ENCODE peak calls at places on chromosome 2, in eight cellular contexts. D is heart left ventricle, I is endodermal cell, B is psoas muscle, A is stomach, Z is cardiac muscle cell, M is upper lobe of right lung, F is ascending aorta. L is an unnamed sample. For H3K4me1 and H3K36me3, the result is how much of the 10 kb centered on the place peaks cover.

GRCh38 chr2:165428996-165429395 is 40.5 kb upstream of the CSRNP3 start:
- DNase-seq in D (no peak), I (no peak), B (no peak), A (no peak), Z (no peak), M (no peak), F (no peak), L (no peak)

GRCh38 chr2:186129767-186130581 is 356.1 kb upstream of the ZC3H15 start:
- DNase-seq in D (no peak), I (no peak), B (no peak), A (no peak), Z (peak), M (no peak), F (no peak), L (no peak)

GRCh38 chr2:234730066-234730640 is 221.7 kb upstream of the SH3BP4 start:
- DNase-seq in D (no peak), I (peak), B (no peak), A (no peak), Z (no peak), M (no peak), F (no peak), L (no peak)

GRCh38 chr2:228268756-228269155 is 87.3 kb upstream of the SPHKAP start:
- DNase-seq in D (no peak), I (no peak), B (no peak), A (no peak), Z (no peak), M (no peak), F (no peak), L (no peak)

GRCh38 chr2:74450570-74451190 is 4.2 kb upstream of the INO80B start:
- DNase-seq in D (no peak), I (no peak), B (no peak), A (no peak), Z (no peak), M (no peak), F (no peak), L (no peak)

GRCh38 chr2:174553811-174554493 is 43.7 kb downstream of the WIPF1 start:
- DNase-seq in D (no peak), I (no peak), B (no peak), A (no peak), Z (no peak), M (no peak), F (no peak), L (no peak)

GRCh38 chr2:86366651-86367500 is 29.4 kb upstream of the REEP1 start:
- DNase-seq in D (no peak), I (no peak), B (no peak), A (no peak), Z (no peak), M (no peak), F (no peak), L (no peak)

GRCh38 chr2:200026838-200027237 is 71.5 kb downstream of the MAIP1 start:
- DNase-seq in D (no peak), I (no peak), B (no peak), A (no peak), Z (peak), M (no peak), F (no peak), L (no peak)

GRCh38 chr2:190693533-190694226 is 44.8 kb downstream of the NAB1 start:
- DNase-seq in D (no peak), I (no peak), B (no peak), A (no peak), Z (no peak), M (no peak), F (no peak), L (no peak)

GRCh38 chr2:215612770-215613169 is 176.9 kb upstream of the FN1 start:
- DNase-seq in D (no peak), I (no peak), B (no peak), A (no peak), Z (peak), M (no peak), F (no peak), L (no peak)

GRCh38 chr2:216829533-216829932 is 30.3 kb downstream of the TNP1 start:
- DNase-seq in D (peak), I (no peak), B (peak), A (peak), Z (peak), M (no peak), F (peak), L (peak)

GRCh38 chr2:16010011-16010410 is 69.7 kb downstream of the MYCN start:
- DNase-seq in D (no peak), I (no peak), B (no peak), A (no peak), Z (no peak), M (no peak), F (no peak), L (no peak)

GRCh38 chr2:187435756-187436155 is 12.3 kb downstream of the CALCRL start:
- DNase-seq in D (no peak), I (no peak), B (no peak), A (no peak), Z (peak), M (no peak), F (no peak), L (no peak)

GRCh38 chr2:176270100-176270750 is 983 bp downstream of the MTX2 start:
- DNase-seq in D (peak), I (no peak), B (no peak), A (no peak), Z (no peak), M (no peak), F (no peak), L (no peak)

GRCh38 chr2:185689906-185690539 is 48.6 kb upstream of the FSIP2 start:
- DNase-seq in D (no peak), I (no peak), B (no peak), A (no peak), Z (no peak), M (no peak), F (no peak), L (no peak)

GRCh38 chr2:61144697-61145268 is 17.2 kb upstream of the C2orf74 start:
- DNase-seq in D (peak), I (peak), B (peak), A (peak), Z (peak), M (peak), F (peak), L (peak)

GRCh38 chr2:226183550-226183949 is 616.1 kb downstream of the IRS1 start:
- DNase-seq in D (no peak), I (no peak), B (no peak), A (no peak), Z (peak), M (no peak), F (no peak), L (no peak)

GRCh38 chr2:44433841-44434240 is 72.1 kb downstream of the CAMKMT start:
- DNase-seq in D (no peak), I (no peak), B (no peak), A (no peak), Z (no peak), M (no peak), F (no peak), L (no peak)

GRCh38 chr2:46977266-46977665 is 61.7 kb upstream of the MCFD2 start:
- DNase-seq in D (peak), I (no peak), B (no peak), A (no peak), Z (no peak), M (no peak), F (no peak), L (no peak)

GRCh38 chr2:231483398-231484329 is 19.4 kb upstream of the NCL start:
- DNase-seq in D (peak), I (peak), B (peak), A (no peak), Z (peak), M (peak), F (peak), L (no peak)

GRCh38 chr2:109370399-109370990 is 241.5 kb downstream of the SH3RF3 start:
- DNase-seq in D (no peak), I (no peak), B (no peak), A (peak), Z (no peak), M (peak), F (peak), L (no peak)

GRCh38 chr2:237572742-237573101 is 6.3 kb downstream of the PRLH start:
- DNase-seq in D (no peak), I (peak), B (no peak), A (no peak), Z (no peak), M (peak), F (no peak), L (no peak)

GRCh38 chr2:36450466-36451196 is 95.1 kb downstream of the CRIM1 start:
- DNase-seq in D (no peak), I (no peak), B (no peak), A (no peak), Z (peak), M (no peak), F (no peak), L (no peak)

GRCh38 chr2:169363570-169364150 is 1.3 kb upstream of the LRP2 start:
- DNase-seq in D (peak), I (peak), B (peak), A (no peak), Z (peak), M (peak), F (no peak), L (no peak)

GRCh38 chr2:124193706-124194105 is 168.6 kb downstream of the CNTNAP5 start:
- DNase-seq in D (no peak), I (no peak), B (no peak), A (no peak), Z (peak), M (no peak), F (no peak), L (no peak)

GRCh38 chr2:160924936-160925353 is 235.3 kb upstream of the TANK start:
- DNase-seq in D (no peak), I (no peak), B (no peak), A (no peak), Z (no peak), M (no peak), F (no peak), L (no peak)

GRCh38 chr2:70321377-70321776 is 19.5 kb upstream of the FAM136A start:
- DNase-seq in D (no peak), I (no peak), B (no peak), A (no peak), Z (peak), M (peak), F (no peak), L (no peak)

GRCh38 chr2:128714861-128715312 is 396.2 kb upstream of the HS6ST1 start:
- DNase-seq in D (no peak), I (peak), B (no peak), A (no peak), Z (no peak), M (no peak), F (no peak), L (no peak)

GRCh38 chr2:44934962-44935853 is 6.3 kb upstream of the SIX3 start:
- DNase-seq in D (no peak), I (peak), B (no peak), A (no peak), Z (no peak), M (no peak), F (peak), L (no peak)

GRCh38 chr2:69554981-69555380 is 88.6 kb downstream of the AAK1 start:
- DNase-seq in D (no peak), I (no peak), B (no peak), A (no peak), Z (peak), M (no peak), F (no peak), L (no peak)

DNA sequence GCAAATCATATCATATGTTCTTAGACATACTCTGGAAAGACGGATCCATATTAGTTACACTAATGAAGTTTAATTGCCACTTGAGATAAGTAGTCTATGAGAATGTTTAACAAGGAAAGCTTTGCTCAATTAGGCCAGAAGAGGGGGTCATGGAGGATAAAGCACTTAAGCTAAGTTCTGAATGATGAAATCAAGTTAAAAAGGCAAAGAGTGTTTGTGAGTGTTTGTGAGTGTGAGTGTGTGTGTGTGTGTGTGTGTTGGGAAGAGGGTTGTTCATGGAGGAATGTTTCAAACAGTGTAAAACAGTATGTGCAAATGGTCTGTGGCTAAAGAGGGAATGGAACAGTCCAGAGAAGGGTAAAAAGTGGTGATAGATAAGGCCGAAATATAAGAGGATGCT is 360.9 kb downstream of the ERBB4 start:
- DNase-seq in D (no peak), I (peak), B (no peak), A (no peak), Z (peak), M (no peak), F (no peak), L (no peak)
- TF ChIP-seq CTCF in D (no peak), I (peak), B (no peak), A (no peak), Z (no peak), M (no peak), F (no peak), L (no peak)

GRCh38 chr2:101776172-101777043 is 78.9 kb downstream of the MAP4K4 start:
- DNase-seq in D (no peak), I (peak), B (no peak), A (no peak), Z (peak), M (no peak), F (no peak), L (no peak)
- H3K4me1 ChIP-seq in D (half or more), I (under half), B (half or more), A (half or more), Z (under half), M (half or more), F (under half), L (under half)

GRCh38 chr2:239970004-239970623 is 55.0 kb downstream of the NDUFA10 start:
- DNase-seq in D (no peak), I (no peak), B (no peak), A (no peak), Z (peak), M (no peak), F (no peak), L (no peak)

GRCh38 chr2:239966848-239967136 is 58.4 kb downstream of the NDUFA10 start:
- DNase-seq in D (peak), I (no peak), B (peak), A (no peak), Z (peak), M (no peak), F (no peak), L (no peak)

GRCh38 chr2:239967244-239968036 is 57.7 kb downstream of the NDUFA10 start:
- DNase-seq in D (no peak), I (no peak), B (no peak), A (no peak), Z (no peak), M (no peak), F (no peak), L (no peak)

GRCh38 chr2:239971115-239971514 is 54.0 kb downstream of the NDUFA10 start:
- DNase-seq in D (no peak), I (no peak), B (no peak), A (no peak), Z (no peak), M (no peak), F (no peak), L (no peak)

GRCh38 chr2:239968717-239969116 is 56.4 kb downstream of the NDUFA10 start:
- DNase-seq in D (no peak), I (no peak), B (no peak), A (no peak), Z (no peak), M (no peak), F (no peak), L (no peak)
- H3K36me3 ChIP-seq in D (half or more), I (half or more), B (half or more), A (half or more), Z (under half), M (under half), F (half or more), L (under half)

GRCh38 chr2:240734756-240735155 is 43.1 kb downstream of the AQP12A start:
- DNase-seq in D (no peak), I (no peak), B (no peak), A (no peak), Z (no peak), M (no peak), F (no peak), L (no peak)

GRCh38 chr2:240735476-240735875 is 43.8 kb downstream of the AQP12A start:
- DNase-seq in D (no peak), I (no peak), B (no peak), A (no peak), Z (no peak), M (no peak), F (no peak), L (no peak)

GRCh38 chr2:240732184-240732583 is 40.5 kb downstream of the AQP12A start:
- DNase-seq in D (no peak), I (no peak), B (no peak), A (no peak), Z (no peak), M (no peak), F (no peak), L (no peak)

GRCh38 chr2:240732911-240733622 is 41.4 kb downstream of the AQP12A start:
- DNase-seq in D (no peak), I (no peak), B (no peak), A (no peak), Z (no peak), M (no peak), F (no peak), L (no peak)

GRCh38 chr2:240733803-240734495 is 42.3 kb downstream of the AQP12A start:
- DNase-seq in D (no peak), I (no peak), B (no peak), A (no peak), Z (no peak), M (no peak), F (no peak), L (no peak)
- TF ChIP-seq CTCF in D (no peak), I (peak), B (no peak), A (no peak), Z (no peak), M (peak), F (no peak), L (no peak)

DNA sequence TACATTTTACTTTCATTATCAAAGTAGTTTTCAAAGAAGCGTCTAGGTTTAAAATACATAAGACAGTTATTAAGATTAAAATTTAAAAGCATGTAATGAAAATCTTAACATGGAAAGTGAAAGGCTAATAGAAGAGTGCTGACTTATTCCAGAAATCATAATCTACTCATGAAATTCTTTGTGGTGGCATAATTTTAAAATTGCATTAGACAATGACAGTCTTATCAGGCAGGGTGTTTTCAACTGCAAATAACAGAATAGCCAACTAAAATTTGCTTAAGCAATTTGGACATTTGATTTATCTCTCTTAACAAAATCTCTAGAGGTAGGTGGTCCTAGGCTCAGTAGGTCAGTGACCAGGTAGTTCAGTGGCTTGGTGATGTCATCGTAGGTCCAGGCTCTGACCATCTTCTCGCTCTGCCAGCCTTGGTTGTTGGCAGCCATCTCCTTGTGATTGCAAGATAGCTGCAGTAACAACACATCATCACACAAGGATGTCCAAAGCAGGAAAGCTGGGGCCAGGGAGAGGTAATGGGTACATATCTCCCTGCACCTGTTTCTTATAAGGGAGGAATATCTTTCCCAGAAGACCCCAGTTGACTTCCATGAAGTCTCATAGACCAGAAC is 60.7 kb downstream of the ANKRD44 start:
- DNase-seq in D (no peak), I (no peak), B (no peak), A (no peak), Z (no peak), M (no peak), F (no peak), L (no peak)
- H3K4me1 ChIP-seq in D (under half), I (under half), B (under half), A (under half), Z (under half), M (under half), F (under half), L (under half)